ENCODE peak calls at places on chromosomes 13 and 19, in six cellular contexts. J, N, Y, D, V and A are unnamed samples.

GRCh38 chr19:1846517-1847205 is 1.6 kb downstream of the REXO1 start:
- DNase-seq in D (no peak), J (peak; percentile 56), V (no peak), N (no peak), Y (no peak), A (no peak)

GRCh38 chr13:21670883-21671792 is at the start of gene FGF9:
- DNase-seq in J (peak; percentile 86), Y (no peak), V (peak; percentile 85), D (peak; percentile 84), N (peak; percentile 96), A (peak; percentile 64)

GRCh38 chr13:99495478-99496321 is 5.6 kb upstream of the TM9SF2 start:
- DNase-seq in Y (no peak), N (no peak), D (no peak), V (no peak), J (no peak), A (no peak)

GRCh38 chr13:111640476-111640875 is 320.0 kb downstream of the TEX29 start:
- DNase-seq in Y (no peak), V (no peak), D (no peak), N (no peak), J (no peak), A (no peak)

GRCh38 chr19:5171711-5172110 is 168.9 kb downstream of the PTPRS start:
- DNase-seq in D (no peak), Y (no peak), J (no peak), N (no peak), V (no peak), A (no peak)

GRCh38 chr13:113411216-113412023 is 41.9 kb downstream of the ADPRHL1 start:
- DNase-seq in J (no peak), V (no peak), Y (no peak), D (no peak), N (peak; percentile 47), A (peak; percentile 94)

GRCh38 chr13:25977216-25977615 is 74.6 kb downstream of the SHISA2 start:
- DNase-seq in N (no peak), D (no peak), Y (peak; percentile 80), J (no peak), V (no peak), A (no peak)

GRCh38 chr19:51726049-51726448 is 2.3 kb upstream of the HAS1 start:
- DNase-seq in V (no peak), N (peak; percentile 88), Y (no peak), D (no peak), J (no peak), A (no peak)

GRCh38 chr13:42971670-42972355 is 20.2 kb downstream of the EPSTI1 start:
- DNase-seq in J (no peak), V (no peak), D (no peak), Y (no peak), N (no peak), A (no peak)

GRCh38 chr19:44807162-44807561 is 1.7 kb upstream of the BCAM start:
- DNase-seq in N (no peak), V (no peak), J (peak; percentile 92), Y (no peak), D (no peak), A (no peak)

GRCh38 chr13:51614350-51614786 is 30.1 kb downstream of the WDFY2 start:
- DNase-seq in J (no peak), D (peak; percentile 64), N (no peak), V (no peak), Y (no peak), A (no peak)

GRCh38 chr19:43574424-43575155 is 737 bp downstream of the XRCC1 start:
- DNase-seq in Y (no peak), N (no peak), V (no peak), D (no peak), J (no peak), A (peak; percentile 80)

GRCh38 chr19:48443262-48443661 is 2.5 kb upstream of the GRWD1 start:
- DNase-seq in Y (no peak), N (peak; percentile 89), J (no peak), D (no peak), V (no peak), A (no peak)

GRCh38 chr19:5038631-5039271 is 69.8 kb downstream of the KDM4B start:
- DNase-seq in D (peak; percentile 72), Y (no peak), N (peak; percentile 45), V (no peak), J (no peak), A (no peak)

GRCh38 chr13:27379694-27380596 is 44.5 kb upstream of the GTF3A start:
- DNase-seq in V (peak; percentile 69), N (peak; percentile 44), J (peak; percentile 86), Y (no peak), D (peak; percentile 69), A (peak; percentile 22)

GRCh38 chr19:30074741-30075460 is 132.9 kb downstream of the URI1 start:
- DNase-seq in D (no peak), V (no peak), J (no peak), N (no peak), Y (no peak), A (no peak)

GRCh38 chr19:45973564-45974338 is at the start of gene NOVA2:
- DNase-seq in V (peak; percentile 89), Y (peak; percentile 79), J (peak; percentile 76), N (peak; percentile 92), D (peak; percentile 100), A (peak; percentile 78)

GRCh38 chr19:15265849-15266248 is 33.6 kb upstream of the EPHX3 start:
- DNase-seq in Y (no peak), N (peak; percentile 88), J (peak; percentile 83), V (no peak), D (peak; percentile 91), A (peak; percentile 66)

GRCh38 chr19:11481777-11482383 is 1.0 kb upstream of the ELAVL3 start:
- DNase-seq in J (peak; percentile 68), D (peak; percentile 93), Y (no peak), V (peak; percentile 63), N (peak; percentile 89), A (peak; percentile 64)

GRCh38 chr13:27928805-27929753 is 9.3 kb downstream of the PDX1 start:
- DNase-seq in N (peak; percentile 62), V (no peak), D (no peak), J (no peak), Y (no peak), A (no peak)

GRCh38 chr19:7772752-7773291 is 9.8 kb downstream of the CLEC4M start:
- DNase-seq in V (no peak), J (no peak), D (no peak), Y (no peak), N (no peak), A (no peak)

GRCh38 chr13:43877788-43878187 is 1.8 kb downstream of the CCDC122 start:
- DNase-seq in Y (no peak), N (no peak), V (no peak), J (no peak), D (no peak), A (no peak)

GRCh38 chr19:41898235-41898634 is 15.3 kb downstream of the ARHGEF1 start:
- DNase-seq in N (peak; percentile 76), D (no peak), V (no peak), J (no peak), Y (no peak), A (no peak)

GRCh38 chr19:2046046-2046907 is 4.8 kb downstream of the MKNK2 start:
- DNase-seq in J (no peak), N (peak; percentile 82), Y (no peak), V (no peak), D (no peak), A (no peak)

GRCh38 chr19:9849786-9850185 is 14.7 kb downstream of the PIN1 start:
- DNase-seq in V (no peak), D (no peak), N (no peak), J (no peak), Y (no peak), A (no peak)

GRCh38 chr13:77460195-77460594 is 75.3 kb upstream of the SCEL start:
- DNase-seq in J (peak; percentile 76), V (no peak), N (no peak), D (no peak), Y (no peak), A (no peak)

GRCh38 chr19:21677696-21678418 is 89.5 kb downstream of the ZNF100 start:
- DNase-seq in N (peak; percentile 44), Y (no peak), J (no peak), V (no peak), D (no peak), A (no peak)

GRCh38 chr19:13122275-13122878 is 4.3 kb downstream of the NACC1 start:
- DNase-seq in Y (no peak), J (no peak), N (no peak), D (no peak), V (no peak), A (no peak)

GRCh38 chr13:59635591-59635990 is 528.1 kb downstream of the DIAPH3 start:
- DNase-seq in N (no peak), J (no peak), Y (no peak), D (no peak), V (no peak), A (no peak)
- H3K27ac ChIP-seq in N (no peak overlapping the region), J (no peak overlapping the region), Y (no peak overlapping the region), D (no peak overlapping the region), V (no peak overlapping the region), A (no peak overlapping the region)

GRCh38 chr19:676007-676342 is 217 bp upstream of the FSTL3 start:
- DNase-seq in Y (no peak), N (no peak), V (no peak), D (no peak), J (no peak), A (peak; percentile 46)
- H3K27ac ChIP-seq in Y (no peak overlapping the region), N (peak overlapping the region; percentile 65), V (no peak overlapping the region), D (no peak overlapping the region), J (no peak overlapping the region), A (peak overlapping the region; percentile 93)

DNA sequence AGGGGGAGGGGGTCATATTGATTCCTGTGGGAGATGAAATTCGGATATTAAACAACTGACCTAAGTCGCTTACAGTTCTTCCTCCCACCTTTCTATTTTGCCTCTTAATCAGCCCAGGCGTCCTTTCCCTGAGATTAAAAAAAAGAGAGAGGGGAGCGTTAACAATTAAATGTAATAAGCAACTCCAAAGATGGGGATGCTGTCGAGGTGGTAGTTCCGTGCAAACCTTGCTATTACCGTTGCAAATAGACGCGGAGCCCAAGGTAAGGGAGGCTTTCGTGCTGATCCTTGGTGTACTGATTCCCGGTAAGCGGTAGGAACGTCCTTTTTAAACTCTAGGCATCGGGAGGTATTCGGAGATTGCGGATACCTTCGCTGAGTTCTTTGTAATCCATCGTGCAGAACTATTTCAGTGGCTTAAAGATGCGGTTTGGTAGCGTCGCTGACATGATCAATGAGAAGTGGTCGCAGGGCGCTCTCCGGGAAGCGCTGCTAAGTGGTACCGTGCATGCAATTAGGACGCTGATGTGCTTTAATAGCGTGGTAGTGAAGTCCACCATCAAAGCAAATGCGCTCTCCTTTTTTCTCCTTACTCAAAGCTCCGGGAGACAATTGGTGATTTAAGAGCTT is 3.1 kb downstream of the SLITRK5 start:
- DNase-seq in V (peak; percentile 30), Y (no peak), J (no peak), N (no peak), D (peak; percentile 5), A (no peak)
- H3K27ac ChIP-seq in V (no peak overlapping the region), Y (no peak overlapping the region), J (no peak overlapping the region), N (no peak overlapping the region), D (no peak overlapping the region), A (no peak overlapping the region)

DNA sequence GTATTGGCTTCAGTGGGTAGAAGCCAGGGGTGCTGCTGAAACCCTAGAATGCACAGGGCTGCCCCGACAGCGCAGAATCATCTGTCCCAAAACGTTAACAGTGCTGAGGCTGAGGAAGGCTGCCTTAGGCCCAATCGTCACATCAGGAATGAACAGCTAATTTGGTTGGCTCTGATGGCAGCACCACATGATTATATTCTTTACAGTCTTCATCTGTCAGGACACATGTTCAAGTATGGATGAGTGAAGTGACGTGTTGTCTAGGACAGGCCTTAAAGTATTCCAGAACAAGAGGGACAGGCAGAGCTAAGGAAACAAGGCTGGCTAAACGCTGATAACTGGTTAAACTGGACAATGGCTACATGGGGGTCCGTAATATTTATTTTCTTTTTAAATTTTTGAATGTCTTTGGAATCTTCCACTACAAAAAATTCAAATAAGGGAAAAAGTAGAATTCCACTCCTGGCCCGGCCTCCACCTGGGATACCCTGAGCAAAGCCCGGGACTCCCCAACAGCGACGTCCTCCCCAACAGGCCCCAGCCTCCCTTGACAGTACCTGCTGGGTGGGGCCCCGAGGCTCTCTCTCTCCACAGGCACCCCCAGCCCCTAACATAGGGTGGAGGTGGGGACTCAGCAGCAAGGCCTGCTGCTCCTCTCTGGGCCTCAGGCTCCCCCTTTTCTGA is 14.8 kb upstream of the CCNP start:
- DNase-seq in V (no peak), N (no peak), Y (no peak), J (peak; percentile 28), D (no peak), A (no peak)
- H3K27ac ChIP-seq in V (no peak overlapping the region), N (peak overlapping the region; percentile 30), Y (no peak overlapping the region), J (no peak overlapping the region), D (no peak overlapping the region), A (no peak overlapping the region)